ENCODE peak calls at places on chromosomes 16 and 17, in four cellular contexts. M is progenitor cell of endocrine pancreas, S is head of caudate nucleus, O is T-helper 17 cell. D is an unnamed sample.

GRCh38 chr17:2090210-2090641 is 35.3 kb downstream of the HIC1 start:
- DNase-seq in O (no peak), S (no peak), M (no peak), D (no peak)

GRCh38 chr17:5781236-5781927 is 197.1 kb upstream of the NLRP1 start:
- DNase-seq in S (no peak), O (no peak), M (no peak), D (no peak)

GRCh38 chr16:31810863-31811262 is 62.7 kb upstream of the ZNF267 start:
- DNase-seq in O (no peak), S (no peak), M (no peak), D (no peak)

GRCh38 chr16:74774223-74775139 is at the start of gene FA2H:
- DNase-seq in O (peak; percentile 67), M (peak; percentile 94), S (peak; percentile 85), D (peak; percentile 88)

GRCh38 chr17:30332057-30332542 is 1.8 kb downstream of the TMIGD1 start:
- DNase-seq in O (peak; percentile 29), M (no peak), S (no peak), D (no peak)

GRCh38 chr17:78046923-78047322 is 81.6 kb downstream of the TMC6 start:
- DNase-seq in M (no peak), O (no peak), S (no peak), D (no peak)

GRCh38 chr16:63612462-63613227 is 1509.2 kb downstream of the CDH11 start:
- DNase-seq in M (no peak), O (no peak), S (no peak), D (no peak)

GRCh38 chr16:726438-727290 is at the start of the genes CCDC78 and HAGHL:
- DNase-seq in O (no peak), S (peak; percentile 72), M (no peak), D (no peak)

GRCh38 chr17:28173071-28173561 is 130.6 kb downstream of the NLK start:
- DNase-seq in M (no peak), O (no peak), S (no peak), D (no peak)

GRCh38 chr17:48892940-48893645 is 506 bp downstream of the ATP5MC1 start:
- DNase-seq in M (no peak), S (no peak), O (no peak), D (no peak)

GRCh38 chr17:35808962-35809854 is at the start of gene TAF15:
- DNase-seq in O (peak; percentile 91), M (peak; percentile 92), S (peak; percentile 98), D (peak; percentile 96)

GRCh38 chr16:17397499-17397891 is 73.3 kb downstream of the XYLT1 start:
- DNase-seq in S (no peak), O (peak; percentile 22), M (no peak), D (no peak)

GRCh38 chr16:54957403-54957802 is 26.7 kb downstream of the IRX5 start:
- DNase-seq in O (no peak), M (no peak), S (no peak), D (no peak)

GRCh38 chr16:3444032-3444388 is 530 bp downstream of the NAA60 start:
- DNase-seq in M (no peak), S (peak; percentile 52), O (no peak), D (no peak)

GRCh38 chr16:6124136-6124535 is 1026.5 kb upstream of the EEF2KMT start:
- DNase-seq in M (no peak), S (no peak), O (no peak), D (no peak)

GRCh38 chr17:67779098-67779672 is 46.1 kb upstream of the BPTF start:
- DNase-seq in M (no peak), S (no peak), O (peak; percentile 14), D (peak; percentile 36)

GRCh38 chr17:40598021-40598927 is 33.0 kb upstream of the CCR7 start:
- DNase-seq in O (no peak), M (no peak), S (no peak), D (no peak)

GRCh38 chr16:55668337-55669281 is 12.8 kb downstream of the SLC6A2 start:
- DNase-seq in S (no peak), M (no peak), O (no peak), D (no peak)

GRCh38 chr17:67642488-67642887 is 75.2 kb upstream of the NOL11 start:
- DNase-seq in O (no peak), M (no peak), S (no peak), D (no peak)

GRCh38 chr16:35908942-35909341 is 2449.5 kb downstream of the TP53TG3F start:
- DNase-seq in M (no peak), S (no peak), O (no peak), D (no peak)

GRCh38 chr16:84942786-84943185 is 68.5 kb downstream of the ZDHHC7 start:
- DNase-seq in O (no peak), S (no peak), M (no peak), D (no peak)

GRCh38 chr16:19715566-19715965 is 2.5 kb downstream of the KNOP1 start:
- DNase-seq in S (no peak), M (no peak), O (no peak), D (no peak)